ENCODE peak calls at places on chromosomes 4 and X, in seven cellular contexts. G, H, Y, J, R, L and V are unnamed samples.

GRCh38 chr4:71866212-71866885 is 82.5 kb upstream of the GC start:
- DNase-seq in G (no peak), H (no peak), Y (no peak), J (no peak), R (no peak), L (no peak), V (no peak)

GRCh38 chr4:11487876-11488545 is 59.3 kb upstream of the HS3ST1 start:
- DNase-seq in G (no peak), H (no peak), Y (no peak), J (no peak), R (no peak), L (no peak), V (no peak)

GRCh38 chr4:151692443-151692782 is 68.4 kb downstream of the GATB start:
- DNase-seq in G (no peak), H (no peak), Y (no peak), J (no peak), R (no peak), L (no peak), V (no peak)

GRCh38 chr4:141142423-141142822 is 9.2 kb upstream of the RNF150 start:
- DNase-seq in G (no peak), H (no peak), Y (no peak), J (no peak), R (no peak), L (no peak), V (no peak)

GRCh38 chr4:140152015-140152703 is 1.8 kb downstream of the MAML3 start:
- DNase-seq in G (peak), H (peak), Y (peak), J (peak), R (peak), L (no peak), V (no peak)

GRCh38 chrX:138847930-138848329 is 136.4 kb upstream of the FGF13 start:
- DNase-seq in G (no peak), H (no peak), Y (no peak), J (no peak), R (no peak), L (peak), V (no peak)

GRCh38 chrX:12978205-12979010 is 3.5 kb downstream of the TMSB4X start:
- DNase-seq in G (peak), H (peak), Y (peak), J (peak), R (peak), L (peak), V (no peak)

GRCh38 chr4:2266821-2267220 is 4.9 kb upstream of the MXD4 start:
- DNase-seq in G (no peak), H (no peak), Y (no peak), J (no peak), R (no peak), L (no peak), V (no peak)

GRCh38 chrX:103941201-103941975 is 21.0 kb upstream of the TMSB15B start:
- DNase-seq in G (no peak), H (no peak), Y (no peak), J (peak), R (no peak), L (peak), V (no peak)

GRCh38 chrX:86047174-86047991 is at the start of gene CHM:
- DNase-seq in G (peak), H (peak), Y (peak), J (peak), R (peak), L (peak), V (peak)

GRCh38 chrX:15985937-15986336 is 131.3 kb upstream of the AP1S2 start:
- DNase-seq in G (no peak), H (no peak), Y (no peak), J (no peak), R (no peak), L (no peak), V (no peak)

GRCh38 chr4:8202108-8202507 is 3.0 kb downstream of the SH3TC1 start:
- DNase-seq in G (no peak), H (no peak), Y (no peak), J (no peak), R (no peak), L (no peak), V (no peak)

GRCh38 chr4:5858020-5858769 is 34.7 kb downstream of the CRMP1 start:
- DNase-seq in G (no peak), H (no peak), Y (no peak), J (no peak), R (no peak), L (no peak), V (no peak)

GRCh38 chr4:186839122-186840037 is 115.7 kb upstream of the FAT1 start:
- DNase-seq in G (no peak), H (no peak), Y (no peak), J (peak), R (no peak), L (peak), V (no peak)

GRCh38 chr4:184268574-184269160 is 51.0 kb upstream of the ENPP6 start:
- DNase-seq in G (no peak), H (no peak), Y (no peak), J (no peak), R (no peak), L (no peak), V (no peak)

GRCh38 chr4:8607603-8608481 is 15.3 kb downstream of the CPZ start:
- DNase-seq in G (peak), H (peak), Y (peak), J (peak), R (peak), L (no peak), V (peak)

GRCh38 chrX:133666256-133666655 is 251.0 kb upstream of the GPC4 start:
- DNase-seq in G (no peak), H (no peak), Y (no peak), J (no peak), R (no peak), L (no peak), V (no peak)

GRCh38 chr4:112550728-112551127 is 34.7 kb upstream of the NEUROG2 start:
- DNase-seq in G (no peak), H (no peak), Y (no peak), J (no peak), R (no peak), L (no peak), V (no peak)

GRCh38 chrX:40007136-40007535 is 90.6 kb downstream of the BCOR start:
- DNase-seq in G (no peak), H (no peak), Y (no peak), J (no peak), R (peak), L (no peak), V (no peak)

GRCh38 chr4:15654556-15655222 is 468 bp downstream of the FBXL5 start:
- DNase-seq in G (peak), H (peak), Y (peak), J (peak), R (no peak), L (no peak), V (peak)

GRCh38 chr4:8548731-8549351 is 31.4 kb upstream of the GPR78 start:
- DNase-seq in G (no peak), H (no peak), Y (peak), J (no peak), R (no peak), L (no peak), V (no peak)

GRCh38 chr4:38145741-38146140 is 185.5 kb downstream of the PTTG2 start:
- DNase-seq in G (no peak), H (no peak), Y (no peak), J (no peak), R (no peak), L (no peak), V (no peak)

GRCh38 chrX:45767021-45767491 is 566.4 kb upstream of the DIPK2B start:
- DNase-seq in G (no peak), H (no peak), Y (no peak), J (no peak), R (no peak), L (no peak), V (no peak)

GRCh38 chrX:154900323-154900722 is 14.2 kb downstream of the F8A1 start:
- DNase-seq in G (no peak), H (no peak), Y (no peak), J (no peak), R (no peak), L (no peak), V (no peak)

GRCh38 chr4:89288430-89288829 is 19.2 kb downstream of the GPRIN3 start:
- DNase-seq in G (no peak), H (no peak), Y (no peak), J (no peak), R (no peak), L (no peak), V (no peak)

GRCh38 chr4:73650255-73650654 is 30.0 kb upstream of the RASSF6 start:
- DNase-seq in G (no peak), H (no peak), Y (no peak), J (no peak), R (no peak), L (no peak), V (no peak)

GRCh38 chrX:67732864-67733263 is 189.0 kb downstream of the AR start:
- DNase-seq in G (no peak), H (no peak), Y (no peak), J (no peak), R (no peak), L (no peak), V (no peak)

GRCh38 chrX:154748712-154749339 is 2.1 kb downstream of the GAB3 start:
- DNase-seq in G (peak), H (peak), Y (no peak), J (peak), R (peak), L (no peak), V (no peak)

GRCh38 chrX:21373001-21373400 is 1.2 kb upstream of the CNKSR2 start:
- DNase-seq in G (peak), H (no peak), Y (no peak), J (no peak), R (no peak), L (no peak), V (no peak)

GRCh38 chr4:98577956-98578355 is 80.5 kb downstream of the TSPAN5 start:
- DNase-seq in G (no peak), H (no peak), Y (no peak), J (no peak), R (no peak), L (peak), V (no peak)

GRCh38 chr4:148874331-148874730 is 432.1 kb upstream of the NR3C2 start:
- DNase-seq in G (no peak), H (no peak), Y (no peak), J (no peak), R (no peak), L (no peak), V (no peak)
- TF ChIP-seq CTCF in G (no peak), H (no peak), Y (no peak), J (no peak), R (no peak), L (no peak), V (no peak)

GRCh38 chr4:127732623-127733199 is 2.5 kb downstream of the SLC25A31 start:
- DNase-seq in G (no peak), H (no peak), Y (no peak), J (peak), R (no peak), L (peak), V (no peak)
- TF ChIP-seq CTCF in G (peak), H (peak), Y (no peak), J (peak), R (peak), L (peak), V (peak)

DNA sequence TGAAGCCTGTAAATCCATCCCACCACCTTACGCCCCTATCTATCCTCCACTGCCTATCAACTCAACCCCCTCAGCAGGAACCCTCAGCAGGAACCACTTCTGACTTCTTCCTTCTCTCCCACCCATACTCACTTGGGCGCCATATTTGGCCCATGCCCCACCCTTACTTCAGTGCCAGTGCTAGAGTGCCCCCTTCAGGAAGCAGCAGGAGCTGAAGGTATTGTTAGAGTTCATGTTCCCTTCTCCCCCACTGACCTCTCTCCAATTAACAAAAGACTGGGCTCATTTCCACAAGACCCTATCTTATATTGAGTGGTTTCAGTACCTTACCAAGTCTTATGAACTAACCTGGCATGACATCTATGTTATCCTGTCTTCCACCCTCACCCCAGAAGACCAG is 363.1 kb upstream of the SLIT2 start:
- DNase-seq in G (no peak), H (no peak), Y (no peak), J (no peak), R (no peak), L (no peak), V (no peak)
- TF ChIP-seq CTCF in G (no peak), H (no peak), Y (no peak), J (no peak), R (no peak), L (no peak), V (no peak)

GRCh38 chr4:874971-875817 is 49.3 kb upstream of the CPLX1 start:
- DNase-seq in G (no peak), H (no peak), Y (no peak), J (no peak), R (no peak), L (no peak), V (no peak)

GRCh38 chr4:877502-877901 is 51.6 kb upstream of the CPLX1 start:
- DNase-seq in G (no peak), H (no peak), Y (no peak), J (no peak), R (no peak), L (no peak), V (no peak)

GRCh38 chr4:875818-876423 is 50.0 kb upstream of the CPLX1 start:
- DNase-seq in G (no peak), H (no peak), Y (no peak), J (no peak), R (no peak), L (no peak), V (no peak)

GRCh38 chr4:878796-879729 is 53.1 kb downstream of the GAK start:
- DNase-seq in G (no peak), H (no peak), Y (no peak), J (no peak), R (no peak), L (no peak), V (no peak)

GRCh38 chr4:876780-877179 is 50.9 kb upstream of the CPLX1 start:
- DNase-seq in G (peak), H (no peak), Y (no peak), J (no peak), R (peak), L (no peak), V (no peak)
- TF ChIP-seq CTCF in G (peak), H (peak), Y (no peak), J (no peak), R (peak), L (peak), V (peak)

DNA sequence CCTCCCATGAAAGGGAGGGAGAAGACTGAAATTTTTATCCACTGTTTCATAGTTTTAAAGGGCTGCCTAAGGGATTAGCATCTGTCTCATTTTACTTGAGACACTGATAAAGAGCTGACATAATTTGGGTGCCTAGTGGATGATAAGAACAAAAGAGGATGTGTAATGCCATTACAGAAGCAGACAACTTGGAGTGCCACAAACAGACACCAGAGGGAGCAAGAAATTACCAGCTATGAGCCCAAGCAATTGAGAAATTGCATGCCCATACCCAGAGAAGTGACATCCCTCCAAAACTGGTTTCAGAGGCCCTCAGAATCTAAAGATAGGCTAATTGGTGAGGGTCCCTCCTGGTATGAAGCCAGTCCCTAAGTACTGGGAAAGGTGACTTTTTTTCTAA is 38.5 kb upstream of the POU3F4 start:
- DNase-seq in G (peak), H (peak), Y (no peak), J (peak), R (peak), L (no peak), V (no peak)
- TF ChIP-seq CTCF in G (peak), H (peak), Y (peak), J (no peak), R (peak), L (peak), V (peak)

GRCh38 chr4:106818764-106819163 is 217.3 kb downstream of the DKK2 start:
- DNase-seq in G (no peak), H (no peak), Y (no peak), J (no peak), R (no peak), L (no peak), V (no peak)
- TF ChIP-seq CTCF in G (peak), H (peak), Y (no peak), J (no peak), R (no peak), L (peak), V (no peak)

GRCh38 chr4:146428298-146428697 is 93.4 kb downstream of the SLC10A7 start:
- DNase-seq in G (no peak), H (no peak), Y (no peak), J (no peak), R (no peak), L (no peak), V (no peak)
- TF ChIP-seq CTCF in G (no peak), H (no peak), Y (no peak), J (no peak), R (no peak), L (no peak), V (no peak)